ENCODE peak calls at places on chromosomes 4 and X, in five cellular contexts. K is heart right ventricle, V is neural crest cell, C is AG10803, E is chondrocyte. N is an unnamed sample.

GRCh38 chr4:26298198-26298950 is 22.4 kb upstream of the RBPJ start:
- DNase-seq in E (no peak), C (peak), K (no peak), V (no peak), N (no peak)

GRCh38 chr4:140053185-140053584 is 100.8 kb downstream of the MAML3 start:
- DNase-seq in C (no peak), E (no peak), K (no peak), V (no peak), N (no peak)

GRCh38 chr4:123017636-123018390 is 95.4 kb upstream of the NUDT6 start:
- DNase-seq in C (peak), V (no peak), E (no peak), K (no peak), N (no peak)

GRCh38 chr4:3128976-3129375 is 54.5 kb downstream of the HTT start:
- DNase-seq in V (no peak), E (no peak), C (peak), K (no peak), N (no peak)

GRCh38 chrX:23737413-23737812 is 5.7 kb downstream of the ACOT9 start:
- DNase-seq in E (no peak), C (peak), V (no peak), K (no peak), N (no peak)

GRCh38 chr4:121464854-121465253 is 84.0 kb upstream of the QRFPR start:
- DNase-seq in V (no peak), E (no peak), K (no peak), C (no peak), N (no peak)

GRCh38 chrX:97401154-97401553 is 517.4 kb downstream of the RPA4 start:
- DNase-seq in K (no peak), C (no peak), V (no peak), E (no peak), N (no peak)

GRCh38 chrX:46447384-46447783 is 97.8 kb downstream of the ZNF674 start:
- DNase-seq in K (no peak), V (no peak), E (no peak), C (peak), N (no peak)

GRCh38 chr4:108192056-108192455 is 23.3 kb upstream of the LEF1 start:
- DNase-seq in V (no peak), E (no peak), K (no peak), C (no peak), N (no peak)

GRCh38 chr4:106583567-106583966 is 215.0 kb upstream of the GIMD1 start:
- DNase-seq in C (peak), K (no peak), V (no peak), E (no peak), N (no peak)

GRCh38 chr4:94352996-94353395 is 10.4 kb upstream of the HPGDS start:
- DNase-seq in K (no peak), V (no peak), E (no peak), C (no peak), N (no peak)

GRCh38 chr4:79865253-79865652 is 207.8 kb downstream of the ANTXR2 start:
- DNase-seq in C (peak), K (no peak), V (no peak), E (no peak), N (no peak)

GRCh38 chr4:84530871-84531270 is 31.8 kb upstream of the NKX6-1 start:
- DNase-seq in E (no peak), V (no peak), C (no peak), K (no peak), N (no peak)

GRCh38 chr4:109721033-109721432 is 8.8 kb downstream of the PLA2G12A start:
- DNase-seq in K (no peak), C (no peak), V (no peak), E (no peak), N (no peak)

GRCh38 chr4:143281507-143282169 is 55.0 kb upstream of the GAB1 start:
- DNase-seq in C (no peak), V (no peak), K (no peak), E (no peak), N (no peak)

GRCh38 chr4:99876946-99877345 is 17.3 kb downstream of the LAMTOR3 start:
- DNase-seq in V (no peak), E (no peak), C (no peak), K (no peak), N (no peak)

GRCh38 chrX:72545990-72546389 is 26.7 kb downstream of the HDAC8 start:
- DNase-seq in E (no peak), K (no peak), V (no peak), C (no peak), N (peak)
- TF ChIP-seq CTCF in E (peak), K (no peak), V (no peak), C (no peak), N (no peak)

DNA sequence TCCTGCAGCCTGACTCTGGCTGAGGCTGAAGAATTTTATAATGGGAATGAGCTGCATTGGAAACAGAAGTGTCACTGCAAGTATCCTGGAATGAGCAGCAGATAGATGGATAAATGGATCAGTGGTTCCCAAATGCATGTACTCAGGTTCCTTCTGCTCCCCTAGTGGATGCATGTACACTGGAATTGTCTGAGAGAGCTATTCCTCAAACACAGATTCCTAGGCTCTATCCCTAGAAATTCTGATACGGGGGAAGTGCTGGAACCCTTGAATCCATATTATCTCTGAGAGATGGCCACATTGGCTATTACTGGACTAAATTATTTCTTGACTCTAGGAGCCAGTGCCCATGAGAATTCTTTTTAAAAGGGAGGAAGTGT is 64.8 kb downstream of the TMEM131L start:
- DNase-seq in E (no peak), K (no peak), C (no peak), V (no peak), N (no peak)
- TF ChIP-seq CTCF in E (peak), K (no peak), C (peak), V (no peak), N (no peak)

GRCh38 chrX:109472939-109473713 is 8.8 kb downstream of the GUCY2F start:
- DNase-seq in V (peak), E (no peak), C (peak), K (peak), N (no peak)
- TF ChIP-seq CTCF in V (peak), E (peak), C (peak), K (no peak), N (no peak)

GRCh38 chr4:124514588-124514987 is 197.9 kb downstream of the ANKRD50 start:
- DNase-seq in K (no peak), C (no peak), V (no peak), E (no peak), N (no peak)

DNA sequence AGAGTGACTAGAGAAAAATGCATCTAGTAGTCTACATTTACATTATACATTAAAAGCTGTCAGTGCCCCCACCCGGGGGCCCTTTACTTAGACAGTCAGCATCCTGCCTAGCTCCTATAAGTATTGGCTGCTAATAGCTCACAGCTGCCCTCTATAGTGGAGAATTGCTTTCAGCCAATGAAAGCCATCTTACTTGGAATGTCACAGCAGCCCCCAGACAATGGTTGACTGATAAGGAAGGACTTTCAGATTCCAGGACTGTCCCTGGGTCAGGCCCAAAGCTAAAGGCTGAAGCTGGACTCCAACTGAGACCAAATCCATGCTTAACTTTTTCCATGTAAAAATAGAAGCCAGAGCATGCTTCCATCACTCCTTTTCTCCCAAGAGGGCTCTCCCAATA is 196.9 kb downstream of the ANKRD50 start:
- DNase-seq in V (no peak), K (no peak), E (no peak), C (no peak), N (no peak)
- TF ChIP-seq CTCF in V (no peak), K (no peak), E (peak), C (no peak), N (no peak)

GRCh38 chr4:173513651-173514050 is 16.4 kb downstream of the HAND2 start:
- DNase-seq in V (no peak), K (no peak), C (peak), E (no peak), N (no peak)
- TF ChIP-seq CTCF in V (no peak), K (no peak), C (no peak), E (no peak), N (no peak)

DNA sequence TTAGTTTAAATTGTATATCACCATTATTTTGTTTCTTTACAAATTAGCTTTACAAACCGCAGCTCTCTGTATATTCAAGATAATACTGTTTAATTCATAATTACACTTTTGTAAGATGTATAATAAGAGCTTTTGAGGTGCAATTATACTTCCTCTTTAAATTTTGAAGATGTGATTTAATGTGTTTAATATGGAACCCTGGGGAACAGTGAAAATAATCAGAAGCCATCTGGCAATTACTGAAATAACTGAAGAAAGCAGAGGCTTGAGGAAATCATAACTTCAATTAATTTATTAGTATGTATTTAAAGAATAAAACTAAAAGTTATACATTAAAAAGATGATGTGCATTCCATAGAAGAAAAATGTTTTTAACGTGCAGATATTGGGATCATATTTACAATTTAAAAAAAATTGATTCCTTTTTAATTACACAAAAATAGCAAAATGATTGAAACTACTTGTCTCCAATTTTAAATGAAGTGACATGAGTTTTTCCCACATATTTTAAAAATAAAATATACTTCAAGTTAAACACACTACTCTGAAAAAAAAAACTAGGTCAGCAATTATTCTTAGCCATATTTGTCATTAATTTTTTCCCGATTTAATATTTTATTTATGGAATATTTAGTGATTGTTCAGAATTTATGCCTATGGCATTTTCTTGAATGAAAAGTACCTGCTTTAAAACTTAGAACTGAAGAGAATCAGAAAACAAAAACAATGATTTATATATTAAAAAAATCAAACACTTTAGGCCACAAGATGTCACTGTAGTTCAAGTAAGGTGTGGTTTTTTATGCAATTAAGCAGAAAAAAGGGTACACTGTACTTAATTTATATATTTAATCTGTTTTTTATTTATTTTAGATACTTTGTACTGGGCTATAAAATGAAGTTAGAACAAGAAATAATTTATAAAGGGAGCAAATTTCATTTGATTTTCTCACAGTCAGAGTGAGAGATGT is 942.7 kb upstream of the NDST4 start:
- DNase-seq in E (no peak), C (no peak), K (no peak), V (no peak), N (no peak)
- TF ChIP-seq CTCF in E (peak), C (peak), K (peak), V (peak), N (no peak)